ENCODE peak calls at places on chromosome X, in nine cellular contexts. B, V, Z, U, Y, Q, P, W and A are unnamed samples. For H3K27me3, the result is how much of the 10 kb centered on the place peaks cover.

GRCh38 chrX:131792789-131793462 is 230.2 kb upstream of the STK26 start:
- DNase-seq in Q (peak), U (peak), Z (peak), Y (peak), B (peak), W (peak), P (no peak), V (no peak), A (peak)

GRCh38 chrX:52271212-52271611 is 86.5 kb downstream of the MAGED4 start:
- DNase-seq in V (no peak), Y (peak), Z (no peak), U (no peak), P (no peak), B (no peak), W (no peak), Q (no peak), A (peak)

GRCh38 chrX:70656304-70656703 is 211.7 kb downstream of the DLG3 start:
- DNase-seq in W (no peak), U (no peak), Z (no peak), V (no peak), Y (no peak), B (no peak), Q (no peak), P (no peak), A (no peak)

GRCh38 chrX:455673-456072 is 69.0 kb upstream of the PPP2R3B start:
- DNase-seq in Y (no peak), U (no peak), Z (no peak), V (no peak), P (no peak), W (no peak), B (no peak), Q (no peak), A (no peak)

GRCh38 chrX:5113128-5113527 is 1115.5 kb downstream of the NLGN4X start:
- DNase-seq in V (no peak), P (no peak), Q (no peak), Y (peak), Z (no peak), B (no peak), W (no peak), U (no peak), A (no peak)

GRCh38 chrX:107565005-107565404 is 63.3 kb upstream of the PRPS1 start:
- DNase-seq in Q (no peak), V (no peak), U (no peak), B (no peak), Z (no peak), P (no peak), W (no peak), Y (no peak), A (no peak)

GRCh38 chrX:70313503-70313902 is 23.6 kb downstream of the KIF4A start:
- DNase-seq in Z (no peak), W (no peak), P (no peak), U (peak), Y (peak), B (no peak), V (no peak), Q (peak), A (no peak)

GRCh38 chrX:28520786-28521185 is 66.5 kb upstream of the IL1RAPL1 start:
- DNase-seq in Z (no peak), P (no peak), U (no peak), V (no peak), Q (no peak), Y (no peak), W (no peak), B (no peak), A (no peak)

GRCh38 chrX:154409222-154409871 is at the start of gene DNASE1L1:
- DNase-seq in V (peak), Q (peak), B (peak), Z (no peak), Y (peak), P (no peak), W (peak), U (peak), A (peak)

GRCh38 chrX:151505796-151506195 is 57.7 kb upstream of the PASD1 start:
- DNase-seq in V (no peak), Y (peak), Q (no peak), U (no peak), P (no peak), Z (no peak), W (no peak), B (no peak), A (no peak)

GRCh38 chrX:7996414-7996813 is 69.2 kb upstream of the PNPLA4 start:
- DNase-seq in Q (peak), P (no peak), Y (peak), V (no peak), Z (no peak), U (peak), W (no peak), B (no peak), A (no peak)

GRCh38 chrX:120452131-120452530 is 17.0 kb downstream of the LAMP2 start:
- DNase-seq in Q (peak), B (no peak), Y (peak), U (peak), V (no peak), W (no peak), P (no peak), Z (no peak), A (peak)

GRCh38 chrX:141214216-141214615 is 28.1 kb downstream of the SPANXC start:
- DNase-seq in V (no peak), B (no peak), P (no peak), W (no peak), Y (no peak), Z (no peak), U (no peak), Q (no peak), A (peak)

GRCh38 chrX:131288188-131288587 is 918 bp downstream of the IGSF1 start:
- DNase-seq in V (no peak), P (no peak), Q (no peak), Y (no peak), B (no peak), Z (no peak), W (no peak), U (no peak), A (no peak)

GRCh38 chrX:11427082-11428033 is 134.1 kb downstream of the AMELX start:
- DNase-seq in B (peak), V (peak), U (no peak), Z (no peak), Y (peak), P (no peak), Q (no peak), W (peak), A (peak)

GRCh38 chrX:114959729-114960128 is 57.7 kb downstream of the IL13RA2 start:
- DNase-seq in Z (no peak), Y (peak), Q (no peak), P (no peak), V (no peak), W (no peak), B (no peak), U (peak), A (no peak)

GRCh38 chrX:23332101-23332887 is 2.4 kb upstream of the PTCHD1 start:
- DNase-seq in B (no peak), U (no peak), Q (no peak), V (no peak), Z (no peak), P (no peak), W (no peak), Y (no peak), A (peak)

GRCh38 chrX:16196829-16197228 is 29.5 kb downstream of the MAGEB17 start:
- DNase-seq in Z (no peak), Q (no peak), U (no peak), P (no peak), V (no peak), Y (no peak), W (no peak), B (no peak), A (no peak)

GRCh38 chrX:9532349-9532748 is 67.5 kb downstream of the TBL1X start:
- DNase-seq in Q (peak), Y (no peak), P (no peak), V (peak), W (no peak), Z (no peak), B (peak), U (peak), A (no peak)

GRCh38 chrX:22365460-22365859 is 92.7 kb downstream of the CBLL2 start:
- DNase-seq in W (no peak), Y (peak), V (no peak), P (no peak), Z (no peak), U (peak), B (no peak), Q (peak), A (peak)

GRCh38 chrX:22338740-22339139 is 66.0 kb downstream of the CBLL2 start:
- DNase-seq in P (no peak), Q (no peak), U (peak), W (no peak), Z (no peak), Y (no peak), B (no peak), V (no peak), A (peak)

GRCh38 chrX:46770817-46771163 is 11.9 kb upstream of the SLC9A7 start:
- DNase-seq in Q (peak), W (no peak), U (peak), Z (no peak), Y (peak), B (no peak), P (no peak), V (no peak), A (peak)

GRCh38 chrX:71911731-71912050 is 1.0 kb downstream of the NHSL2 start:
- DNase-seq in U (no peak), Z (no peak), V (no peak), Y (no peak), B (no peak), W (no peak), Q (no peak), P (no peak), A (peak)

GRCh38 chrX:106898462-106898861 is 4.7 kb downstream of the RIPPLY1 start:
- DNase-seq in V (no peak), U (peak), Z (no peak), Y (peak), Q (peak), W (peak), P (no peak), B (no peak), A (no peak)

GRCh38 chrX:154738013-154738738 is 12.7 kb downstream of the GAB3 start:
- DNase-seq in P (no peak), Y (peak), W (no peak), V (peak), B (peak), U (peak), Z (no peak), Q (peak), A (no peak)

GRCh38 chrX:81174286-81174685 is 27.4 kb downstream of the HMGN5 start:
- DNase-seq in U (peak), P (no peak), Q (no peak), V (no peak), W (no peak), Y (peak), Z (no peak), B (no peak), A (peak)

DNA sequence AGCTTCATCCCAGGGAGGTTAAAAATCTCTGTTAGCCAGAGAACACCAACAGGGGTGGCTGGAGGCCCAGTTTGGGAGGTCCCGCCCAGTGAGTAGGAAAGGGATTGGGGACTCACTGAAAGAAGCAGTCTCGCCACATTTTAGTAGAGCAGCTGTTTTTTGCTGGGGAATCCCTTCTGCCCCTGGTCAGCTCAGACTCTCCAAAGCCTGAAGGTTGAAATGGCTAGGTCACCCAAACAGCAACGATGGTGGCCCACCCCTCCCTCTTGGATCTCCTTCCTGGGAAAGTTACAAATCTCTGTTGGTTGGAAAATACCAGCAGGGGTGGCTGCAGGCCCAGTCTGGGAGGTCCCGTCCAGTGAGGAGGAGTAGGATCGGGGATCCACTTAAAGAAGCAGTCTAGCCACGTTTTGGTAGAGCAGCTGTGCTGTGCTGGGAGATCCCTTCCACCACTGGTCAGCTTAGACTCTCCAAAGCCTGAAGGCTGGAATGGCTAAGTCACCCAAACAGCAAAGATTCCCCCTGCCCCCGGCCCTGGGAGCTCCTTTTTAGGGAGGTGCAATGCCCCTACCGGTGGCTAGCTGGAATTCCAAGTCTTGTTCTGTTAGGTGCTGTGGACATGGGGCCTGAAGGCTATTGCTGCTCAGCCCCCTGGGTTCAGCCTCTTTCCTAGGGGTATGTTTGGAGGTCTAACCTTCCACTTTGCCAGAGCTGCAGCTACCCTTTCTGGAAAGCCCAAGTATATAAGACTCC is 40.0 kb upstream of the TEX13A start:
- DNase-seq in U (no peak), Q (no peak), Z (no peak), W (no peak), V (peak), B (peak), Y (no peak), P (no peak), A (no peak)
- TF ChIP-seq CTCF in U (no peak), Q (no peak), Z (no peak), W (no peak), V (no peak), B (no peak), Y (no peak), P (no peak), A (no peak)

DNA sequence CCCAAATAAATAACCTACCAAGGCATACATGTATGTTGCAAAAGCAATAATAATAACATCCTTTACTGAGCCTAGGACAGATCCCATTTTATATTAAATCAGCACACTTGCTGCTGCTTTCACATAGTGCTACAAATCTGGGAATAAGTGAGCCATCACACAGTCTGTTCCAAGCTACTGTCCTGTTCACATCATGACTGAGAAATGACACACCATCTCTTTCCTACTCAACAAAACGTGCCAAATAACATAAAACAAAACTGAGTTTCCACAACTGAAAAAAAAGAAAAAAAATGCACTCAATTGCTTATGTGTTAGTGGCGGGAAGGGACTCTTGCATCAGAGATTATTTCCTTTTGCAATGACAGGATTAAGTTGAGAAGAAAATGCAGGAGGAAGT is 109.0 kb downstream of the SHROOM4 start:
- DNase-seq in Z (no peak), U (no peak), P (no peak), B (no peak), Y (no peak), Q (no peak), W (no peak), V (no peak), A (no peak)
- H3K27me3 ChIP-seq in Z (half or more), U (under half), P (under half), B (under half), Y (under half), Q (under half), W (under half), V (under half), A (under half)

GRCh38 chrX:129462707-129463106 is 60.6 kb downstream of the SMARCA1 start:
- DNase-seq in Y (peak), P (no peak), U (no peak), B (no peak), W (no peak), V (no peak), Z (no peak), Q (no peak), A (peak)
- TF ChIP-seq CTCF in Y (peak), P (peak), U (no peak), B (no peak), W (peak), V (no peak), Z (peak), Q (peak), A (peak)

DNA sequence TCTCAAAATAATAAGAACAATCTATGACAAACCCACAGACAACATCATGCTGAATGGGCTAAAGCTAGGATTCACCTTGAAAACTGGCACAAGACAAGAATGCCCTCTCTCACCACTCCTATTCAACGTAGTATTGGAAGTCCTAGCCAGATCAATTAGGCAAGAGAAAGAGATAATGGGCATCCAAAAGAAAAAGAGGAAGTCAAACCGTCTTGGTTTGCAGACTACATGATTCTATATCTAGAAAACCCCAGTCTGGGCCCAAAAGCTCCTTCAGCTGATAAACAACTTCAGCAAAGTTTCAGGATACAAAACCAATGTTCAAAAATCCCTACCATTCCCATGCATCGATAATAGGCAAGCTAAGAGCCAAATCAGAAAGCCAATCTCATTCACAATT is 59.0 kb downstream of the CHM start:
- DNase-seq in Q (no peak), V (no peak), P (no peak), Y (no peak), Z (no peak), W (no peak), U (no peak), B (no peak), A (no peak)
- H3K27me3 ChIP-seq in Q (under half), V (under half), P (under half), Y (under half), Z (under half), W (under half), U (under half), B (under half), A (under half)